ENCODE peak calls at places on chromosomes 4 and X, in ten cellular contexts. One of them, this sample, is unnamed.

GRCh38 chr4:98260047-98260578 is 1.1 kb upstream of the RAP1GDS1 start:
- DNase-seq in stomach: peak
- DNase-seq in spleen: no peak
- DNase-seq in transverse colon: peak
- DNase-seq in endothelial cell of umbilical vein: peak
- DNase-seq in esophagus muscularis mucosa: no peak
- DNase-seq in sigmoid colon: peak
- DNase-seq in SK-N-SH: peak
- DNase-seq in HL-60: no peak
- DNase-seq in breast epithelium: peak
- DNase-seq in this sample: no peak

GRCh38 chr4:68917016-68917415 is 34.6 kb downstream of the UGT2A3 start:
- DNase-seq in SK-N-SH: no peak
- DNase-seq in transverse colon: no peak
- DNase-seq in endothelial cell of umbilical vein: no peak
- DNase-seq in spleen: no peak
- DNase-seq in HL-60: no peak
- DNase-seq in sigmoid colon: no peak
- DNase-seq in stomach: no peak
- DNase-seq in esophagus muscularis mucosa: no peak
- DNase-seq in breast epithelium: no peak
- DNase-seq in this sample: no peak

GRCh38 chr4:153141238-153141637 is 63.0 kb upstream of the TRIM2 start:
- DNase-seq in breast epithelium: no peak
- DNase-seq in endothelial cell of umbilical vein: no peak
- DNase-seq in stomach: no peak
- DNase-seq in esophagus muscularis mucosa: no peak
- DNase-seq in sigmoid colon: no peak
- DNase-seq in spleen: no peak
- DNase-seq in HL-60: no peak
- DNase-seq in transverse colon: no peak
- DNase-seq in SK-N-SH: no peak
- DNase-seq in this sample: no peak

GRCh38 chr4:176002007-176002623 is 63.5 kb upstream of the WDR17 start:
- DNase-seq in HL-60: no peak
- DNase-seq in esophagus muscularis mucosa: no peak
- DNase-seq in SK-N-SH: peak
- DNase-seq in spleen: peak
- DNase-seq in stomach: peak
- DNase-seq in breast epithelium: no peak
- DNase-seq in sigmoid colon: peak
- DNase-seq in endothelial cell of umbilical vein: peak
- DNase-seq in transverse colon: peak
- DNase-seq in this sample: no peak

GRCh38 chr4:154485127-154485773 is 6.3 kb downstream of the DCHS2 start:
- DNase-seq in HL-60: no peak
- DNase-seq in sigmoid colon: no peak
- DNase-seq in breast epithelium: no peak
- DNase-seq in transverse colon: no peak
- DNase-seq in endothelial cell of umbilical vein: no peak
- DNase-seq in esophagus muscularis mucosa: no peak
- DNase-seq in stomach: no peak
- DNase-seq in spleen: no peak
- DNase-seq in SK-N-SH: no peak
- DNase-seq in this sample: no peak

GRCh38 chr4:112938461-112939058 is 110.9 kb upstream of the ANK2 start:
- DNase-seq in SK-N-SH: peak
- DNase-seq in sigmoid colon: no peak
- DNase-seq in breast epithelium: no peak
- DNase-seq in spleen: no peak
- DNase-seq in endothelial cell of umbilical vein: peak
- DNase-seq in HL-60: no peak
- DNase-seq in stomach: no peak
- DNase-seq in esophagus muscularis mucosa: no peak
- DNase-seq in transverse colon: no peak
- DNase-seq in this sample: no peak

GRCh38 chrX:100625985-100626491 is 10.6 kb downstream of the TSPAN6 start:
- DNase-seq in stomach: no peak
- DNase-seq in esophagus muscularis mucosa: no peak
- DNase-seq in spleen: no peak
- DNase-seq in SK-N-SH: no peak
- DNase-seq in sigmoid colon: no peak
- DNase-seq in breast epithelium: no peak
- DNase-seq in endothelial cell of umbilical vein: no peak
- DNase-seq in HL-60: no peak
- DNase-seq in transverse colon: no peak
- DNase-seq in this sample: no peak

GRCh38 chr4:94447754-94448411 is 3.9 kb upstream of the PDLIM5 start:
- DNase-seq in transverse colon: no peak
- DNase-seq in sigmoid colon: no peak
- DNase-seq in spleen: no peak
- DNase-seq in breast epithelium: no peak
- DNase-seq in esophagus muscularis mucosa: no peak
- DNase-seq in HL-60: no peak
- DNase-seq in endothelial cell of umbilical vein: no peak
- DNase-seq in stomach: no peak
- DNase-seq in SK-N-SH: no peak
- DNase-seq in this sample: no peak

DNA sequence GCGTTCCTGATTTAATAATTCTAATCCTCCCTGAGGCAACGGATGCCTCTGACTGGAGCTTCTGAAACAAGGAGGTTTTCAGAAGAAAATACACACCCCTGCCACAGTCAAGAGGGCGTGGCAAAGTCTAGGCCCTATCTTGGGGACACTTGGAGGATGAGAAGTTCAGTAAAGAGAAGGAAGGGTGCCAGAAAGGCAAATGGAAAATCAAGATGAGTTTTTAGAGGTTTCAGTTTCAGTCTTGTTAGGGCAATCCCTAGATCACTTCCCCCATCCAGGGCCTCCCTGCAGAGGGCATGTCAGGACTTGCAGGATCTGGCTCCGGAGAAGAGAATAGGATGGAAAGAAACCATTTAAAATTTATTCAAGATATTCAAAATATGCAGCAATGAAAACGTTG is 28.5 kb upstream of the FGF2 start:
- DNase-seq in sigmoid colon: peak
- DNase-seq in endothelial cell of umbilical vein: peak
- DNase-seq in spleen: no peak
- DNase-seq in SK-N-SH: peak
- DNase-seq in stomach: no peak
- DNase-seq in esophagus muscularis mucosa: no peak
- DNase-seq in transverse colon: no peak
- DNase-seq in breast epithelium: no peak
- DNase-seq in HL-60: no peak
- DNase-seq in this sample: no peak
- TF ChIP-seq POLR2AphosphoS5 in sigmoid colon: no peak
- TF ChIP-seq POLR2AphosphoS5 in endothelial cell of umbilical vein: no peak
- TF ChIP-seq POLR2AphosphoS5 in spleen: no peak
- TF ChIP-seq POLR2AphosphoS5 in SK-N-SH: peak
- TF ChIP-seq POLR2AphosphoS5 in stomach: no peak
- TF ChIP-seq POLR2AphosphoS5 in esophagus muscularis mucosa: peak
- TF ChIP-seq POLR2AphosphoS5 in transverse colon: no peak
- TF ChIP-seq POLR2AphosphoS5 in breast epithelium: no peak
- TF ChIP-seq POLR2AphosphoS5 in HL-60: no peak
- TF ChIP-seq POLR2AphosphoS5 in this sample: no peak

GRCh38 chr4:6783111-6783981 is 819 bp downstream of the KIAA0232 start:
- DNase-seq in transverse colon: peak
- DNase-seq in sigmoid colon: peak
- DNase-seq in spleen: peak
- DNase-seq in HL-60: peak
- DNase-seq in stomach: peak
- DNase-seq in endothelial cell of umbilical vein: peak
- DNase-seq in esophagus muscularis mucosa: peak
- DNase-seq in breast epithelium: peak
- DNase-seq in SK-N-SH: peak
- DNase-seq in this sample: peak
- TF ChIP-seq CTCF in transverse colon: no peak
- TF ChIP-seq CTCF in sigmoid colon: no peak
- TF ChIP-seq CTCF in spleen: no peak
- TF ChIP-seq CTCF in HL-60: no peak
- TF ChIP-seq CTCF in stomach: no peak
- TF ChIP-seq CTCF in endothelial cell of umbilical vein: no peak
- TF ChIP-seq CTCF in esophagus muscularis mucosa: no peak
- TF ChIP-seq CTCF in breast epithelium: no peak
- TF ChIP-seq CTCF in SK-N-SH: peak
- TF ChIP-seq CTCF in this sample: no peak

GRCh38 chr4:128061566-128062536 is 739 bp downstream of the LARP1B start:
- DNase-seq in stomach: peak
- DNase-seq in esophagus muscularis mucosa: peak
- DNase-seq in sigmoid colon: peak
- DNase-seq in breast epithelium: peak
- DNase-seq in HL-60: no peak
- DNase-seq in spleen: peak
- DNase-seq in endothelial cell of umbilical vein: peak
- DNase-seq in SK-N-SH: peak
- DNase-seq in transverse colon: peak
- DNase-seq in this sample: no peak
- TF ChIP-seq POLR2AphosphoS5 in stomach: peak
- TF ChIP-seq POLR2AphosphoS5 in esophagus muscularis mucosa: no peak
- TF ChIP-seq POLR2AphosphoS5 in sigmoid colon: no peak
- TF ChIP-seq POLR2AphosphoS5 in breast epithelium: no peak
- TF ChIP-seq POLR2AphosphoS5 in HL-60: peak
- TF ChIP-seq POLR2AphosphoS5 in spleen: no peak
- TF ChIP-seq POLR2AphosphoS5 in endothelial cell of umbilical vein: no peak
- TF ChIP-seq POLR2AphosphoS5 in SK-N-SH: no peak
- TF ChIP-seq POLR2AphosphoS5 in transverse colon: peak
- TF ChIP-seq POLR2AphosphoS5 in this sample: no peak

GRCh38 chr4:168864831-168865541 is 145.1 kb downstream of the CBR4 start:
- DNase-seq in HL-60: no peak
- DNase-seq in breast epithelium: no peak
- DNase-seq in stomach: no peak
- DNase-seq in endothelial cell of umbilical vein: no peak
- DNase-seq in transverse colon: no peak
- DNase-seq in spleen: no peak
- DNase-seq in esophagus muscularis mucosa: no peak
- DNase-seq in sigmoid colon: no peak
- DNase-seq in SK-N-SH: no peak
- DNase-seq in this sample: no peak
- TF ChIP-seq CTCF in HL-60: no peak
- TF ChIP-seq CTCF in breast epithelium: no peak
- TF ChIP-seq CTCF in stomach: no peak
- TF ChIP-seq CTCF in endothelial cell of umbilical vein: no peak
- TF ChIP-seq CTCF in transverse colon: no peak
- TF ChIP-seq CTCF in spleen: no peak
- TF ChIP-seq CTCF in esophagus muscularis mucosa: peak
- TF ChIP-seq CTCF in sigmoid colon: no peak
- TF ChIP-seq CTCF in SK-N-SH: peak
- TF ChIP-seq CTCF in this sample: no peak

DNA sequence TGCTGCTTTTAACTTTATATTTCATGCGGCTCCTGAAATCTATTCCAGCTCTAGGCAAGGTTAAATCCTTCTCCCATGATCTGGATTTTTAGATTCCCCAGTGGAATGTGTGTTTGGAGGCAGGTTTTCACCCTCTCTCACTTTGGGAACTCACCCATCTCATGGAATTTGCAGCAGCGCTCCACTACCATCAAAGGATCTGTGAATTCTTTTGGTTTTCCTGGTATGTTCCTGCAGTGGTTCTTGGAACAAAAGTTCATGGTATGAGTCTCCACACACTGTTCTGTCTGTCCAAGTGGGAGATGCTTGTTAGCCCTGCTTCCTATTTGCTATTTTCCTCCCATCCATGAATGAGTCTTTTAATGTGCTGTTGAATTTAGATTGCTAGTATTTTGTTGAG is 14.0 kb downstream of the APOOL start:
- DNase-seq in esophagus muscularis mucosa: no peak
- DNase-seq in stomach: no peak
- DNase-seq in HL-60: no peak
- DNase-seq in breast epithelium: no peak
- DNase-seq in sigmoid colon: no peak
- DNase-seq in spleen: no peak
- DNase-seq in transverse colon: no peak
- DNase-seq in endothelial cell of umbilical vein: no peak
- DNase-seq in SK-N-SH: no peak
- DNase-seq in this sample: no peak
- TF ChIP-seq POLR2AphosphoS5 in esophagus muscularis mucosa: no peak
- TF ChIP-seq POLR2AphosphoS5 in stomach: no peak
- TF ChIP-seq POLR2AphosphoS5 in HL-60: no peak
- TF ChIP-seq POLR2AphosphoS5 in breast epithelium: no peak
- TF ChIP-seq POLR2AphosphoS5 in sigmoid colon: no peak
- TF ChIP-seq POLR2AphosphoS5 in spleen: no peak
- TF ChIP-seq POLR2AphosphoS5 in transverse colon: no peak
- TF ChIP-seq POLR2AphosphoS5 in endothelial cell of umbilical vein: no peak
- TF ChIP-seq POLR2AphosphoS5 in SK-N-SH: no peak
- TF ChIP-seq POLR2AphosphoS5 in this sample: no peak

GRCh38 chrX:54885740-54886139 is 34.9 kb upstream of the TRO start:
- DNase-seq in esophagus muscularis mucosa: no peak
- DNase-seq in transverse colon: no peak
- DNase-seq in sigmoid colon: no peak
- DNase-seq in SK-N-SH: no peak
- DNase-seq in endothelial cell of umbilical vein: no peak
- DNase-seq in HL-60: no peak
- DNase-seq in breast epithelium: no peak
- DNase-seq in stomach: no peak
- DNase-seq in spleen: no peak
- DNase-seq in this sample: no peak

GRCh38 chrX:54894159-54894558 is 26.5 kb upstream of the TRO start:
- DNase-seq in sigmoid colon: no peak
- DNase-seq in HL-60: no peak
- DNase-seq in SK-N-SH: no peak
- DNase-seq in stomach: no peak
- DNase-seq in breast epithelium: no peak
- DNase-seq in spleen: no peak
- DNase-seq in esophagus muscularis mucosa: no peak
- DNase-seq in endothelial cell of umbilical vein: no peak
- DNase-seq in transverse colon: no peak
- DNase-seq in this sample: no peak

GRCh38 chrX:54891573-54891972 is 29.1 kb upstream of the TRO start:
- DNase-seq in HL-60: peak
- DNase-seq in SK-N-SH: peak
- DNase-seq in transverse colon: peak
- DNase-seq in breast epithelium: no peak
- DNase-seq in spleen: no peak
- DNase-seq in stomach: no peak
- DNase-seq in endothelial cell of umbilical vein: peak
- DNase-seq in sigmoid colon: no peak
- DNase-seq in esophagus muscularis mucosa: no peak
- DNase-seq in this sample: no peak
- TF ChIP-seq CTCF in HL-60: peak
- TF ChIP-seq CTCF in SK-N-SH: peak
- TF ChIP-seq CTCF in transverse colon: peak
- TF ChIP-seq CTCF in breast epithelium: peak
- TF ChIP-seq CTCF in spleen: peak
- TF ChIP-seq CTCF in stomach: no peak
- TF ChIP-seq CTCF in endothelial cell of umbilical vein: peak
- TF ChIP-seq CTCF in sigmoid colon: no peak
- TF ChIP-seq CTCF in esophagus muscularis mucosa: no peak
- TF ChIP-seq CTCF in this sample: no peak

GRCh38 chrX:71214604-71215334 is 8.3 kb upstream of the GJB1 start:
- DNase-seq in sigmoid colon: no peak
- DNase-seq in HL-60: no peak
- DNase-seq in stomach: peak
- DNase-seq in breast epithelium: no peak
- DNase-seq in SK-N-SH: no peak
- DNase-seq in esophagus muscularis mucosa: no peak
- DNase-seq in transverse colon: peak
- DNase-seq in spleen: no peak
- DNase-seq in endothelial cell of umbilical vein: no peak
- DNase-seq in this sample: no peak
- TF ChIP-seq POLR2AphosphoS5 in sigmoid colon: no peak
- TF ChIP-seq POLR2AphosphoS5 in HL-60: no peak
- TF ChIP-seq POLR2AphosphoS5 in stomach: no peak
- TF ChIP-seq POLR2AphosphoS5 in breast epithelium: no peak
- TF ChIP-seq POLR2AphosphoS5 in SK-N-SH: no peak
- TF ChIP-seq POLR2AphosphoS5 in esophagus muscularis mucosa: no peak
- TF ChIP-seq POLR2AphosphoS5 in transverse colon: peak
- TF ChIP-seq POLR2AphosphoS5 in spleen: no peak
- TF ChIP-seq POLR2AphosphoS5 in endothelial cell of umbilical vein: no peak
- TF ChIP-seq POLR2AphosphoS5 in this sample: no peak

GRCh38 chr4:8114456-8115202 is 44.0 kb downstream of the ABLIM2 start:
- DNase-seq in HL-60: no peak
- DNase-seq in spleen: peak
- DNase-seq in stomach: no peak
- DNase-seq in esophagus muscularis mucosa: no peak
- DNase-seq in SK-N-SH: no peak
- DNase-seq in transverse colon: peak
- DNase-seq in breast epithelium: no peak
- DNase-seq in sigmoid colon: no peak
- DNase-seq in endothelial cell of umbilical vein: no peak
- DNase-seq in this sample: no peak
- TF ChIP-seq CTCF in HL-60: no peak
- TF ChIP-seq CTCF in spleen: no peak
- TF ChIP-seq CTCF in stomach: no peak
- TF ChIP-seq CTCF in esophagus muscularis mucosa: no peak
- TF ChIP-seq CTCF in SK-N-SH: no peak
- TF ChIP-seq CTCF in transverse colon: no peak
- TF ChIP-seq CTCF in breast epithelium: no peak
- TF ChIP-seq CTCF in sigmoid colon: no peak
- TF ChIP-seq CTCF in endothelial cell of umbilical vein: no peak
- TF ChIP-seq CTCF in this sample: no peak